ENCODE peak calls at places on chromosome 3, in ten cellular contexts. X, M, Y, I, J, E, A, Q, V and P are unnamed samples.

GRCh38 chr3:163056874-163057497 is 1560.4 kb downstream of the OTOL1 start:
- DNase-seq in X (peak), M (no peak), Y (no peak), I (peak), J (peak), E (peak), A (peak), Q (peak), V (peak), P (peak)

GRCh38 chr3:194112120-194113106 is 23.5 kb upstream of the HES1 start:
- DNase-seq in X (no peak), M (no peak), Y (no peak), I (no peak), J (no peak), E (no peak), A (no peak), Q (peak), V (no peak), P (no peak)

GRCh38 chr3:197737749-197738462 is 1.2 kb upstream of the RUBCN start:
- DNase-seq in X (no peak), M (no peak), Y (no peak), I (no peak), J (no peak), E (no peak), A (no peak), Q (no peak), V (no peak), P (no peak)

GRCh38 chr3:19934098-19934566 is at the start of gene EFHB:
- DNase-seq in X (peak), M (no peak), Y (no peak), I (no peak), J (peak), E (no peak), A (peak), Q (peak), V (no peak), P (no peak)

GRCh38 chr3:76651784-76652183 is 388.1 kb upstream of the ROBO2 start:
- DNase-seq in X (peak), M (no peak), Y (no peak), I (no peak), J (no peak), E (no peak), A (no peak), Q (no peak), V (no peak), P (no peak)

GRCh38 chr3:96991812-96992211 is 177.4 kb downstream of the EPHA6 start:
- DNase-seq in X (no peak), M (no peak), Y (no peak), I (no peak), J (no peak), E (peak), A (no peak), Q (no peak), V (no peak), P (peak)

GRCh38 chr3:53806182-53807116 is 39.8 kb downstream of the CHDH start:
- DNase-seq in X (no peak), M (peak), Y (no peak), I (no peak), J (peak), E (no peak), A (no peak), Q (peak), V (no peak), P (peak)

GRCh38 chr3:118636841-118637240 is 397.8 kb downstream of the IGSF11 start:
- DNase-seq in X (peak), M (no peak), Y (no peak), I (no peak), J (no peak), E (no peak), A (no peak), Q (peak), V (no peak), P (no peak)

GRCh38 chr3:14699643-14700042 is 24.7 kb downstream of the C3orf20 start:
- DNase-seq in X (no peak), M (no peak), Y (no peak), I (no peak), J (no peak), E (no peak), A (no peak), Q (no peak), V (no peak), P (peak)